ENCODE peak calls at places on chromosome 20, in ten cellular contexts. J, M, P, H, R, L, T, X, C and Y are unnamed samples.

GRCh38 chr20:33377366-33377765 is 24.0 kb downstream of the CDK5RAP1 start:
- DNase-seq in J (no peak), M (no peak), P (no peak), H (no peak), R (no peak), L (no peak), T (no peak), X (no peak), C (no peak), Y (no peak)

GRCh38 chr20:57374931-57375651 is 16.1 kb upstream of the RBM38 start:
- DNase-seq in J (no peak), M (no peak), P (no peak), H (no peak), R (no peak), L (no peak), T (no peak), X (no peak), C (no peak), Y (no peak)

GRCh38 chr20:21503345-21503744 is 10.5 kb downstream of the NKX2-2 start:
- DNase-seq in J (no peak), M (peak), P (peak), H (no peak), R (peak), L (no peak), T (peak), X (no peak), C (no peak), Y (peak)

GRCh38 chr20:20520776-20521175 is 152.9 kb downstream of the INSM1 start:
- DNase-seq in J (no peak), M (peak), P (peak), H (peak), R (peak), L (no peak), T (no peak), X (peak), C (no peak), Y (no peak)

GRCh38 chr20:12928755-12929401 is 79.9 kb upstream of the SPTLC3 start:
- DNase-seq in J (no peak), M (peak), P (peak), H (peak), R (peak), L (no peak), T (peak), X (peak), C (peak), Y (peak)

GRCh38 chr20:51749674-51750036 is 18.5 kb downstream of the ATP9A start:
- DNase-seq in J (no peak), M (peak), P (peak), H (peak), R (peak), L (no peak), T (peak), X (peak), C (peak), Y (no peak)

GRCh38 chr20:14235355-14235754 is 102.1 kb downstream of the FLRT3 start:
- DNase-seq in J (no peak), M (peak), P (peak), H (peak), R (peak), L (no peak), T (peak), X (peak), C (no peak), Y (peak)

GRCh38 chr20:49999329-49999728 is 16.5 kb downstream of the SNAI1 start:
- DNase-seq in J (no peak), M (no peak), P (no peak), H (no peak), R (no peak), L (no peak), T (no peak), X (no peak), C (no peak), Y (no peak)

GRCh38 chr20:62502496-62503095 is 26.8 kb upstream of the GATA5 start:
- DNase-seq in J (no peak), M (no peak), P (no peak), H (no peak), R (no peak), L (no peak), T (no peak), X (no peak), C (no peak), Y (no peak)

GRCh38 chr20:50193851-50194830 is 3.5 kb downstream of the CEBPB start:
- DNase-seq in J (no peak), M (peak), P (no peak), H (peak), R (peak), L (peak), T (no peak), X (peak), C (no peak), Y (no peak)

GRCh38 chr20:40443731-40444130 is 245.3 kb downstream of the MAFB start:
- DNase-seq in J (no peak), M (no peak), P (no peak), H (no peak), R (no peak), L (no peak), T (no peak), X (peak), C (no peak), Y (no peak)

GRCh38 chr20:52047811-52048302 is 143.7 kb downstream of the ZFP64 start:
- DNase-seq in J (no peak), M (no peak), P (no peak), H (peak), R (peak), L (no peak), T (peak), X (peak), C (no peak), Y (no peak)

GRCh38 chr20:8505817-8506216 is 373.8 kb downstream of the PLCB1 start:
- DNase-seq in J (no peak), M (no peak), P (no peak), H (no peak), R (no peak), L (no peak), T (no peak), X (no peak), C (no peak), Y (no peak)

GRCh38 chr20:40882173-40882572 is 146.4 kb upstream of the TOP1 start:
- DNase-seq in J (no peak), M (no peak), P (no peak), H (no peak), R (no peak), L (no peak), T (no peak), X (no peak), C (no peak), Y (no peak)